ENCODE peak calls at places on chromosomes 12 and 14, in nine cellular contexts. I, V, Q, Z, T, L, K, X and U are unnamed samples.

GRCh38 chr14:57058319-57058718 is 210.4 kb downstream of the EXOC5 start:
- DNase-seq in I (no peak), V (no peak), Q (no peak), Z (no peak), T (no peak), L (no peak), K (no peak), X (no peak), U (no peak)

GRCh38 chr12:15787801-15788200 is 1.4 kb downstream of the EPS8 start:
- DNase-seq in I (no peak), V (no peak), Q (no peak), Z (no peak), T (no peak), L (no peak), K (no peak), X (no peak), U (no peak)

GRCh38 chr12:101670007-101670671 is 27.3 kb upstream of the CHPT1 start:
- DNase-seq in I (no peak), V (peak), Q (peak), Z (peak), T (peak), L (no peak), K (peak), X (peak), U (peak)

GRCh38 chr14:89325959-89326358 is 91.1 kb downstream of the FOXN3 start:
- DNase-seq in I (no peak), V (no peak), Q (no peak), Z (no peak), T (no peak), L (no peak), K (no peak), X (no peak), U (no peak)

GRCh38 chr12:11732760-11733159 is 83.3 kb downstream of the ETV6 start:
- DNase-seq in I (no peak), V (no peak), Q (no peak), Z (no peak), T (no peak), L (no peak), K (no peak), X (no peak), U (no peak)

GRCh38 chr12:41905703-41906297 is 238.9 kb downstream of the GXYLT1 start:
- DNase-seq in I (no peak), V (no peak), Q (no peak), Z (no peak), T (no peak), L (no peak), K (no peak), X (no peak), U (no peak)

GRCh38 chr12:29427964-29428363 is 47.0 kb upstream of the ERGIC2 start:
- DNase-seq in I (no peak), V (no peak), Q (peak), Z (peak), T (peak), L (no peak), K (peak), X (no peak), U (peak)

GRCh38 chr12:3833670-3834310 is 39.4 kb downstream of the PARP11 start:
- DNase-seq in I (no peak), V (no peak), Q (no peak), Z (no peak), T (no peak), L (no peak), K (peak), X (no peak), U (no peak)

GRCh38 chr12:28082101-28082500 is 108.2 kb upstream of the CCDC91 start:
- DNase-seq in I (no peak), V (peak), Q (no peak), Z (no peak), T (no peak), L (no peak), K (no peak), X (no peak), U (no peak)

GRCh38 chr12:52371716-52372115 is 4.4 kb upstream of the KRT85 start:
- DNase-seq in I (no peak), V (no peak), Q (no peak), Z (no peak), T (no peak), L (no peak), K (no peak), X (no peak), U (no peak)

GRCh38 chr12:7093486-7093885 is 1.2 kb upstream of the C1R start:
- DNase-seq in I (no peak), V (no peak), Q (no peak), Z (no peak), T (no peak), L (no peak), K (no peak), X (no peak), U (no peak)

GRCh38 chr12:10033783-10034381 is 3.4 kb downstream of the CLEC9A start:
- DNase-seq in I (no peak), V (peak), Q (peak), Z (no peak), T (no peak), L (no peak), K (no peak), X (peak), U (peak)

GRCh38 chr12:54549774-54550451 is 512 bp downstream of the PDE1B start:
- DNase-seq in I (no peak), V (peak), Q (peak), Z (no peak), T (no peak), L (no peak), K (peak), X (peak), U (no peak)

GRCh38 chr14:51219473-51220448 is 20.3 kb upstream of the TMX1 start:
- DNase-seq in I (no peak), V (peak), Q (peak), Z (peak), T (peak), L (no peak), K (peak), X (peak), U (peak)

GRCh38 chr12:113862570-113863454 is 103.3 kb downstream of the RBM19 start:
- DNase-seq in I (peak), V (peak), Q (peak), Z (peak), T (peak), L (no peak), K (no peak), X (peak), U (peak)

GRCh38 chr14:72582582-72582981 is 311.3 kb downstream of the DPF3 start:
- DNase-seq in I (no peak), V (no peak), Q (no peak), Z (no peak), T (no peak), L (no peak), K (no peak), X (no peak), U (no peak)

GRCh38 chr14:44897041-44897843 is 64.5 kb downstream of the KLHL28 start:
- DNase-seq in I (peak), V (peak), Q (peak), Z (peak), T (peak), L (peak), K (peak), X (peak), U (peak)
- H3K4me3 ChIP-seq in I (peak), V (peak), Q (peak), Z (peak), T (peak), L (peak), K (peak), X (peak), U (peak)

GRCh38 chr14:79809849-79810612 is 401.3 kb downstream of the DIO2 start:
- DNase-seq in I (no peak), V (no peak), Q (peak), Z (peak), T (peak), L (no peak), K (peak), X (no peak), U (peak)
- TF ChIP-seq CTCF in I (peak), V (no peak), Q (peak), Z (peak), T (peak), L (no peak), K (peak), X (no peak), U (peak)

DNA sequence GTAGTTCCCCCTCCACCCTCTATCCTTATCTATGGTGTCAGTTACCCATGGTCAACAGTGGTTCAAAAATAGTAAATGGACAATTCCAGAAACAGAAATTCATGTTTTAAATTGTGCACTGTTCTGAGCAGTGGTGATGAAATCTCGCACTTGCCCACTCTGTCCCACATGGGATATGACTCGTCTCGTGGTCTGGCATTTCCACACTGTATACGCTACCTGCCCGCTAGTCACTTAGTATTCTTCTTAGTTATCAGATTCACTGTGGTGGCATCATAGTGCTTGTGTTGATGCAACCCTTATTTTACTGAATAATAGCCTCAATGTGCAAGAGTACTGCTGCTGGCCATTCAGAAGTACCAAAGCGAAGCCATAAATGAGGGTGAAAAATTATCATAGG is 507.0 kb downstream of the SNAPC1 start:
- DNase-seq in I (no peak), V (no peak), Q (no peak), Z (no peak), T (no peak), L (no peak), K (no peak), X (no peak), U (peak)
- H3K4me3 ChIP-seq in I (no peak), V (no peak), Q (no peak), Z (no peak), T (no peak), L (no peak), K (no peak), X (no peak), U (no peak)

DNA sequence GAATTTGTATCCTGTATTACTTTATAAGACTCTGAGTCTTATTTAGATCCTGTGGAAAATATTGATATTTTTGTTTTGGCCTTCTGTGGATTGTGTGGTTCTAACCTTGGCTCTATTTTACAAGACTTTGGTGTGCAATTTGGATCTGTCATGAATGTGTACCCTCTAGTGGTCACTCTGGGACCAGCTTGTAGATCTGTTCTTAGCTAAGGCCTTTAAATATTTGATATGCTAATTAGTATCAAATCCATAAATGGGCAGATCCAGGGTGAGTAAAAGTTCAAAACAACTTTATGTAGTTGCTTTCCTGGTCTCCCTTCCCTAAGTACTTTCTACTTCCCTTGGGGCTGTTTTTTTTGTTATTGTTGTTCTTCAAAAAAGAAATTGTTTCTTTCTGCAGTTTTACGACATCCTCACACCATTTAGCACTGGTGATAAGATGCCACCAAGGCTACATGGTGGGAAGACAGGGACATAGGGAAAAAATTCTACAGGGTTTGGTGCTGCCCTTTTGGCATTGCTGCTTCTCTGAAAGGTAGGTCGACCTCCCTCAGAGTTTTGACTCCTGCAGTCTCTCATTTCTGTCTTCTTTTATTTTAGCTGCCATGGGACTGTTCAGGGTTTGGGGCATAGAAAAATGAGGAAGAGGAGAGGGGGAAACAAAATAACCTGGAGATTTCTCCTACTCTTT is 238.5 kb downstream of the GPHN start:
- DNase-seq in I (no peak), V (peak), Q (peak), Z (peak), T (peak), L (peak), K (peak), X (peak), U (peak)
- TF ChIP-seq CTCF in I (peak), V (peak), Q (peak), Z (peak), T (peak), L (peak), K (peak), X (peak), U (peak)

GRCh38 chr12:107748472-107748871 is 12.5 kb downstream of the PRDM4 start:
- DNase-seq in I (no peak), V (peak), Q (no peak), Z (no peak), T (no peak), L (no peak), K (no peak), X (peak), U (peak)

GRCh38 chr12:107749094-107749493 is 11.8 kb downstream of the PRDM4 start:
- DNase-seq in I (no peak), V (peak), Q (no peak), Z (no peak), T (no peak), L (no peak), K (no peak), X (peak), U (peak)
- H3K4me3 ChIP-seq in I (no peak), V (no peak), Q (no peak), Z (no peak), T (no peak), L (no peak), K (no peak), X (no peak), U (no peak)

DNA sequence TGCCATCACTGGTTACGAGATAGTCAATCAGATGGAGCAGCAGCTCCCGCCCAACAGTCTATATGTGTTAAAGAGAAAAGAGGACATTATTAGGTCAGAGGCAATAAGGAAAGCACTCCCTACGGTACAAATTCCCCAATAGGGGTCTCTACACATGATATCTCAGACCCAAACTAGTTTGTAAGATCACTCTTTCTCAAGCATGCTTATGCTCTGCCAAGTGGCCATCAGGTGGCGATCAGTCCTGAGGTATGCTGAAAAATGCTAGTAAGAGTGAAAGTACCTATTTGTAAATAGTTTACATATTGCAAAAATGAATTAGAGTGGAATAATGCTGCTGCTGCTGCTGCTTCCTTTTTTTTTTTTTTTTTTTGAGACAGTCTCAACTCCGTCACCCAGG is 61.1 kb downstream of the CPM start:
- DNase-seq in I (no peak), V (no peak), Q (peak), Z (no peak), T (peak), L (no peak), K (peak), X (peak), U (peak)
- TF ChIP-seq CTCF in I (no peak), V (peak), Q (peak), Z (peak), T (peak), L (peak), K (peak), X (peak), U (peak)

GRCh38 chr14:103124501-103125001 is 1.3 kb downstream of the TNFAIP2 start:
- DNase-seq in I (no peak), V (no peak), Q (no peak), Z (no peak), T (no peak), L (no peak), K (no peak), X (no peak), U (no peak)
- H3K4me3 ChIP-seq in I (no peak), V (peak), Q (no peak), Z (no peak), T (peak), L (peak), K (no peak), X (peak), U (peak)

DNA sequence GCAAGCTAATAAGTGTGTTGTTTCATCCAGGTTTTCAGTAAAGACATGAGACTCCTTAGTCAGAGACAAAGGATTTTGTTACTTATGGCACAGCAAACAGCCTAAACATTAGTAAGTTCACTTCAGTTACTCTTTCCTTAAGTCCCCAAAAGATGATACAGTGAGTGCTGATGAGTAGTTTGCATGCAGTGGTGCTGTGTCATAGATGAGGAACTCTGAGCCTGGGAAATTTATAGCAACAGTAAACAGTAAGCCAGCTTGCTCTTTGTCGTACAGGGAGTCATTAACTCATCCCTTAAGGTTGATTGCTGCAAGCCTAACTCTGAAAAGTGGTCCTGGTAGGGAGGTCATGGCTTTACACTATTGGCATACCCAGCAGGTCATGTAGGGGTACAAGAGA is 208.6 kb upstream of the OR4E1 start:
- DNase-seq in I (no peak), V (no peak), Q (no peak), Z (no peak), T (no peak), L (no peak), K (no peak), X (no peak), U (no peak)
- TF ChIP-seq CTCF in I (no peak), V (no peak), Q (no peak), Z (no peak), T (no peak), L (no peak), K (no peak), X (no peak), U (no peak)

GRCh38 chr14:76768671-76769500 is 7.6 kb downstream of the VASH1 start:
- DNase-seq in I (no peak), V (no peak), Q (no peak), Z (no peak), T (no peak), L (no peak), K (no peak), X (no peak), U (no peak)

GRCh38 chr14:76767681-76768055 is 6.4 kb downstream of the VASH1 start:
- DNase-seq in I (no peak), V (no peak), Q (no peak), Z (no peak), T (no peak), L (no peak), K (no peak), X (no peak), U (no peak)

GRCh38 chr14:76769636-76770292 is 8.5 kb downstream of the VASH1 start:
- DNase-seq in I (no peak), V (no peak), Q (no peak), Z (no peak), T (no peak), L (no peak), K (no peak), X (no peak), U (no peak)

GRCh38 chr14:76770521-76771431 is 9.5 kb downstream of the VASH1 start:
- DNase-seq in I (no peak), V (no peak), Q (no peak), Z (no peak), T (no peak), L (no peak), K (no peak), X (no peak), U (no peak)

GRCh38 chr14:76768201-76768656 is 7.0 kb downstream of the VASH1 start:
- DNase-seq in I (no peak), V (no peak), Q (no peak), Z (no peak), T (no peak), L (no peak), K (peak), X (peak), U (peak)
- H3K4me3 ChIP-seq in I (no peak), V (no peak), Q (no peak), Z (no peak), T (no peak), L (no peak), K (no peak), X (no peak), U (no peak)

GRCh38 chr12:49673446-49674317 is 33.5 kb downstream of the FMNL3 start:
- DNase-seq in I (peak), V (peak), Q (no peak), Z (peak), T (no peak), L (no peak), K (peak), X (peak), U (peak)
- TF ChIP-seq CTCF in I (peak), V (peak), Q (no peak), Z (peak), T (no peak), L (no peak), K (peak), X (peak), U (peak)